ENCODE peak calls at places on chromosomes 16 and 17, in nine cellular contexts. K, X, Q, R, C, M, P, J and T are unnamed samples.

GRCh38 chr17:31754239-31754945 is 104.7 kb downstream of the COPRS start:
- DNase-seq in K (no peak), X (no peak), Q (no peak), R (no peak), C (no peak), M (peak), P (no peak), J (peak), T (no peak)

GRCh38 chr17:71188811-71189492 is 931.9 kb upstream of the SOX9 start:
- DNase-seq in K (no peak), X (no peak), Q (no peak), R (no peak), C (no peak), M (no peak), P (no peak), J (no peak), T (no peak)

GRCh38 chr17:55717898-55718735 is 4.5 kb downstream of the TMEM100 start:
- DNase-seq in K (peak), X (peak), Q (peak), R (no peak), C (peak), M (peak), P (peak), J (no peak), T (peak)

GRCh38 chr16:51839697-51840462 is 688.8 kb upstream of the SALL1 start:
- DNase-seq in K (no peak), X (no peak), Q (no peak), R (no peak), C (no peak), M (peak), P (peak), J (no peak), T (no peak)

GRCh38 chr17:61401280-61402072 is 1.8 kb downstream of the TBX2 start:
- DNase-seq in K (no peak), X (no peak), Q (no peak), R (no peak), C (no peak), M (no peak), P (no peak), J (no peak), T (no peak)

GRCh38 chr17:28426081-28426519 is 20.1 kb upstream of the SLC46A1 start:
- DNase-seq in K (peak), X (peak), Q (no peak), R (no peak), C (no peak), M (peak), P (no peak), J (no peak), T (no peak)

GRCh38 chr16:65254144-65254543 is 132.3 kb upstream of the CDH11 start:
- DNase-seq in K (no peak), X (no peak), Q (no peak), R (no peak), C (no peak), M (no peak), P (no peak), J (no peak), T (no peak)

GRCh38 chr17:16593356-16594102 is 24.5 kb upstream of the ZNF287 start:
- DNase-seq in K (no peak), X (no peak), Q (peak), R (no peak), C (no peak), M (no peak), P (no peak), J (no peak), T (no peak)

GRCh38 chr16:22007509-22008214 is at the start of gene MOSMO:
- DNase-seq in K (peak), X (peak), Q (peak), R (no peak), C (peak), M (peak), P (no peak), J (peak), T (peak)

GRCh38 chr16:27251561-27252205 is 16.9 kb downstream of the NSMCE1 start:
- DNase-seq in K (no peak), X (no peak), Q (no peak), R (no peak), C (no peak), M (no peak), P (no peak), J (no peak), T (no peak)

GRCh38 chr16:6279261-6279660 is 1053.4 kb upstream of the RBFOX1 start:
- DNase-seq in K (no peak), X (no peak), Q (no peak), R (no peak), C (no peak), M (no peak), P (no peak), J (no peak), T (no peak)

DNA sequence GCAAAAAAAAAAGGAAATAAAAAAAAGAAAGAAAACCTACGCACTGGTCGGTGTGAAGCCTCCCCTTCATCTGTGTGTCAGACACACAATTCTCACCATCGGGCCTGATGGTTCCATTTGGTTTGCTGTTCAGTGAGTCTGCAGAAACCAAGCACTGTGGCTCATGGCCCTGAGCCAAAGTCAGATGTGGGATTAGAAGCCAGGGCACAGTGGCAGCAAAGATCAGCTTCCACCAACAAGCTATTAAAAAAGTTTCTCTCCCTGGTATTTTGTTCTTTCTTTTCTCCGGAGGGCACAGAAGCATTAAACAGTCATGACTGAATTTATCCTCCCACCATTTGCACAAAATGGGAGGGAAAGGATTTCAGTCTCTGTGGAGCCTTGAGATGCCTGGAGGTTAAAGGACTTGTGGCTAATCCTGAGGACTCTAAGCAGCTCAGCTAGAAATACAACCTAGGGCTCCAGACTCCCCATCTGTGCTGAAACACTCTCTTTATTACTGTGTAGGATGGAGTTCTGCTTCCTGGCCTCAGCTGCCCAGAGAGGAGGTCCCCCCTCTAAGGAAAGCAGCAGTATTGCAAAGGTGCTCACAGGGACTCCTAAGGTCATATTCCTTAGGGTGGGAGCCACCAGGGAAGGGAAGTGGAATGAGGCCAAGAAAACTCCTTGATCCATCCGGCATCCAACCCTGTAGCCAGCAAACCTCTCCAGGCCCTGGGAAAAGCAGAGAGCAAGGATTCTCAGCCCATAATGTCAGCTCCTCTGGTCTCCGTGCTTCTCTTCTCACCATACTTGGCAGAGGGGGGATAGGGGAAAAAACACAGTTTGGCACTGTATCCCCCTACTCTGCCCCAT is 28.2 kb downstream of the SLC39A11 start:
- DNase-seq in K (peak), X (no peak), Q (no peak), R (no peak), C (no peak), M (no peak), P (no peak), J (no peak), T (no peak)
- TF ChIP-seq EP300 in K (no peak), X (no peak), Q (no peak), R (no peak), C (no peak), M (no peak), P (no peak), J (no peak), T (no peak)

DNA sequence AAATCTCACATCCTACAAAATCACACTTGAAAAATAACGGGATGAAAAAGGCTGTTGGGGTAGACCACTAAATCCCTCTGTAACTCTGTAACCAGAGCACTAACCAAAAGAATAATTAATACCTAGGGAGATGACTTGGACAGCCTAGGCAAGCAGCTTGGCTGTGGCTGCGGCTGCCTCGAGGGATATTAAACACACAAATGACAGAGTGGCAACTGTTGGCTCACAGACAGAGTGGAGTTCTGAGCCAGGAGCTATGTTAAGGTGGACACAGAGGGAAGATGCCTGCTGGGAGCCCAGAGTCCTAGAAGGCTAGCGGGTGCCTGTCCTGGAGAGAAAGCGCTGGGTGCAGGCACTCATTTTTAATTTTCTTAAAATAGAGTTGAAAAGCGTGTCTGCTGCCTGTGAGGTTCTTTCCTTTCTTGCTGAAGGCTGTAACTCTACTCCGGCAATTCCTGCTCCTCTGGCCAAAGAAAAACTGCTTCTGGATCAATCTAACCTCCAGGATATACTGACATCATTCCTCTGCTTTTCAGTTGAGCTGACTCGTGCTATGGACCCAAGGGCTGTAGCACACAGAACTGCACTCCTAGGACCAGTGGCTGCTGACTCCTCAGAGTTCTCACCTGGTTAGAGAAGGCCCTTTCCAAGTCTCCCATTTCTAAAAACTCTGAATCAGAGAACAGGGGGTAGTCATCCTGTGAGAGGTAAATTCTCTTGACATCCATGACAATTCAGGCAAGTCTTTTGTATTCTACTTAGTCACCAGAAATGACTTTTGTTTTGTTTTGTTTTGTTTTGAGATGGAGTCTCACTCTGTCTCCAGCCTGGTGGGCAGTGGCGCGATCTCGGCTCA is 147.9 kb downstream of the STX8 start:
- DNase-seq in K (no peak), X (no peak), Q (no peak), R (no peak), C (no peak), M (no peak), P (no peak), J (no peak), T (no peak)
- TF ChIP-seq EP300 in K (no peak), X (no peak), Q (no peak), R (no peak), C (no peak), M (no peak), P (no peak), J (no peak), T (no peak)

GRCh38 chr17:8131844-8132441 is 8.0 kb upstream of the HES7 start:
- DNase-seq in K (no peak), X (no peak), Q (no peak), R (no peak), C (no peak), M (no peak), P (no peak), J (no peak), T (no peak)
- TF ChIP-seq EP300 in K (no peak), X (no peak), Q (no peak), R (no peak), C (no peak), M (no peak), P (no peak), J (no peak), T (no peak)

DNA sequence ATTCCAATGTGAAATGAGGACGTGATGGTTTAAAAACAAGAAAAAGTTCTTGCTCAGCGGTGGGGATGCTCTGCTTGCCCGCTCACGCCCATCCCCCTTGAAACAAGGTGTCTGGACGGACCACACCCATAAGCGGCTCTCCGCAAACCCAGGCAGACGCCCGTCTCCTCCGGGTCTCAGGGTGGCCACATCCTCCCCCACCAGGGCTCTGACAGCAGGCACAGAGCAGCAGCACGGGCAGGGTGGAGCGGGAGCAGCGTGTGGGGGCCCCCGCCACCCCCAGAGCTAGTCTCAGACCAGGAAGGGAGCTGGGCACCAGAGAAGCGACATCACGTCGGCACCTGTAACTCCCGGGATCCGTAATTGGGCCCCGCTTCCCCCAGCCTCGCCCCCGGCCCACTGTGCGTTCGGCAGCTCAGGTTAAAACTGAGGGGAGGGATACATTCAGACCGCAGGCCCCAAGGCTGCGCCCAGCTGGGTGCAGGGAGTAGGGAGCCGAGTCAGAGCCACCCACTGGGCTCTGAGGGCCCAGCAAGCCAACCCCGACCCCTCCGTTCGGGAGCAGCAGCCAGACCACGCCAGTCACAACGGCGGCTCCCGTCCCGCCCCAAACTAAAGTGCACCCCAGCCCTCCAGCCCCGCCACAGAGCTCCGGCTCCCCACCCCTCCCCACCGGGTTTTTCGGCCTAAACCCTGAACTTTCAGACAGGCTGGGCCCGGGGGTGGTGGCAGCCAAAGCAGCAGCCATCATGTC is 22.0 kb downstream of the CLUH start:
- DNase-seq in K (no peak), X (no peak), Q (no peak), R (no peak), C (peak), M (no peak), P (no peak), J (peak), T (peak)
- TF ChIP-seq EP300 in K (no peak), X (no peak), Q (no peak), R (no peak), C (no peak), M (no peak), P (no peak), J (no peak), T (no peak)

DNA sequence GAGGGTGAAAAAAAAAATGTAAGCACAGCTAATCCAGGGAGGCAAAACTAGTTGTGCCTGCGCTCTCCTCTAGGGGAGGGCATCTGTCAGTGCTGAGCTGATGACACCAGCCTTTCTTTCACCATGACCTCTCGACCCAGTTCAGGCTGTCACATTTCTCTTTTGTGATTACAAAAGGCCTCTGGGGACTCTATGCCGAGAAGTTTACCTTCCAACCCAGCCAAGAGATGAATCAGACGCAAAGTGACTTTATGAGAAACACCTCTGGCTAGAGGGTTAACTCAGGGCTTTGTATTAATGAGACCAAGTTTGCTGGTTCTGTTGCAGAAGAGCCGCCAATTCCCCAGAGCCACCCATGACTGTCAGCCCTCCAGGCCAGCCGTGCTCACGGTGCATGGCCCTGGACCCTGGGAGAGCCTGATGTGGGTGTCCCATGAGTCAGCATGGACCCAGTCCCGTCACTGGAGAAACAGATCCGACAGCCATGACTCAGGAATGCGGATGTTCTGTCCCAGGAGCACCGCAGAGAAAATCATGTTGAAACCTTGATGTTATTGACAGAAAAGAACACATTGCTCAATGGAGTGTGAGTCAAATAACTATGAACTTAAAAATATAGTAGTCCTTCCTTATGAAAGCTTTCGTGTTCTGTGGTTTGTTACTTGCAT is 437.2 kb downstream of the HS3ST3B1 start:
- DNase-seq in K (peak), X (peak), Q (peak), R (no peak), C (no peak), M (peak), P (no peak), J (peak), T (peak)
- TF ChIP-seq EP300 in K (no peak), X (no peak), Q (no peak), R (no peak), C (no peak), M (peak), P (no peak), J (no peak), T (no peak)